ENCODE peak calls at places on chromosome 5, in nine cellular contexts. Z is coronary artery, Y is spleen, B is IMR-90, F is AG10803, T is retinal pigment epithelial cell, X is fibroblast of mammary gland, R is heart right ventricle, D is RWPE2. H is an unnamed sample.

GRCh38 chr5:150514708-150515211 is 6.8 kb downstream of the NDST1 start:
- DNase-seq in B (peak; percentile 54), R (no peak), D (no peak), T (no peak), Y (no peak), F (peak; percentile 42), X (peak; percentile 62), Z (no peak), H (no peak)

GRCh38 chr5:145495741-145496140 is 339.4 kb downstream of the PRELID2 start:
- DNase-seq in R (no peak), Z (no peak), B (peak; percentile 94), X (peak; percentile 98), D (no peak), T (peak; percentile 58), Y (no peak), F (peak; percentile 76), H (peak; percentile 66)

GRCh38 chr5:93378073-93378472 is 202.9 kb downstream of the NR2F1-AS1 start:
- DNase-seq in B (peak; percentile 95), Z (no peak), F (peak; percentile 44), T (peak; percentile 33), Y (no peak), D (no peak), R (no peak), X (peak; percentile 89), H (peak; percentile 73)

GRCh38 chr5:159619826-159620225 is 289.5 kb upstream of the IL12B start:
- DNase-seq in T (no peak), B (no peak), R (no peak), D (no peak), Z (no peak), F (peak; percentile 31), X (no peak), Y (no peak), H (no peak)

GRCh38 chr5:94900006-94900505 is 281.6 kb downstream of the SLF1 start:
- DNase-seq in Z (no peak), R (no peak), T (no peak), D (no peak), X (no peak), B (no peak), Y (no peak), F (no peak), H (no peak)

GRCh38 chr5:176644878-176645670 is 2.2 kb upstream of the TSPAN17 start:
- DNase-seq in D (no peak), F (no peak), R (no peak), Y (peak; percentile 77), X (no peak), Z (no peak), T (no peak), B (no peak), H (no peak)

GRCh38 chr5:33929925-33930690 is 6.1 kb upstream of the RXFP3 start:
- DNase-seq in R (no peak), Y (no peak), X (peak; percentile 46), B (no peak), F (peak; percentile 33), D (no peak), Z (no peak), T (no peak), H (peak; percentile 8)

GRCh38 chr5:39160576-39161213 is 58.7 kb downstream of the FYB1 start:
- DNase-seq in T (no peak), Z (no peak), D (no peak), X (no peak), R (no peak), B (no peak), Y (no peak), F (no peak), H (no peak)

GRCh38 chr5:127290019-127290945 is at the start of gene MEGF10:
- DNase-seq in D (no peak), T (no peak), X (peak; percentile 44), R (peak; percentile 35), F (peak; percentile 29), Y (no peak), B (peak; percentile 17), Z (no peak), H (peak; percentile 44)

GRCh38 chr5:56815657-56816545 is 552 bp downstream of the MAP3K1 start:
- DNase-seq in T (no peak), B (peak; percentile 32), Z (peak; percentile 73), X (peak; percentile 16), R (peak; percentile 34), Y (peak; percentile 93), D (no peak), F (peak; percentile 40), H (peak; percentile 45)

GRCh38 chr5:173772407-173773059 is 115.6 kb upstream of the CPEB4 start:
- DNase-seq in T (no peak), Y (no peak), D (no peak), Z (no peak), X (peak; percentile 48), F (no peak), B (peak; percentile 55), R (no peak), H (peak; percentile 37)

GRCh38 chr5:103808464-103809106 is 246.0 kb upstream of the NUDT12 start:
- DNase-seq in Z (no peak), T (no peak), Y (no peak), R (no peak), X (peak; percentile 45), D (no peak), F (peak; percentile 40), B (peak; percentile 50), H (peak; percentile 47)

GRCh38 chr5:120152472-120152871 is 311.6 kb upstream of the PRR16 start:
- DNase-seq in B (peak; percentile 95), T (peak; percentile 19), D (no peak), Z (no peak), Y (no peak), X (peak; percentile 90), F (peak; percentile 82), R (no peak), H (peak; percentile 81)

GRCh38 chr5:42944989-42945388 is 95.1 kb downstream of the ANXA2R start:
- DNase-seq in X (peak; percentile 94), Z (no peak), B (peak; percentile 96), T (peak; percentile 87), Y (no peak), R (no peak), F (peak; percentile 92), D (peak; percentile 84), H (peak; percentile 88)

GRCh38 chr5:82952326-82952725 is 124.9 kb downstream of the TMEM167A start:
- DNase-seq in B (peak; percentile 6), T (no peak), D (no peak), Z (no peak), Y (no peak), X (no peak), R (no peak), F (no peak), H (no peak)

GRCh38 chr5:122076669-122077450 is 1.2 kb downstream of the LOX start:
- DNase-seq in Y (peak; percentile 82), D (peak; percentile 83), Z (peak; percentile 91), F (peak; percentile 77), T (peak; percentile 44), R (peak; percentile 70), X (peak; percentile 76), B (peak; percentile 76), H (peak; percentile 86)

DNA sequence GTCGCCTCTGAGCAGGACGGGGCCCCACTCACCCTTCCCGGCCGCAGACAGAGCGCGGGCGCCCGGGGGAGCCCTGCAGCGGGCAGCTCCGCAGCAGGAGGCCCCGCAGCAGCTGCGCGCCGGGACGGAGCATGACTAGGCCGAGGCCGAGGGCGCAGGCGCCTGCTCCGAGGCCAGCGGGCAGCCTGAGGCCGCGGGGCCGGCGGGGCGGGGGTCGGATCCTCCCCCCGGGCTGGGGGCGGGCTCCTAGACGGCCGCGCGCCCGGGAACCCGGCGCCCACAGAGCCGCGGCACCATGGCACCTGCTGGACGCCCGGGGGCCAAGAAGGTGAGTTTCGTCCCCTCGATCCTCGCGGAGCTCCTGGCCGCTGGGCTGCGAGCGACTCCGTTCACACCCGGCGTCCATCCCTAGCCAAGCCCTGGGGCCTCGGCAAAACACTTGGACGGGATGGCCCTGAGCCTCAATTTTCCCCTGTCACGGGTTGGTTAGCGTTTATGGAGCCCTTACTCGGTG is at the start of the genes BHMT2 and DMGDH:
- DNase-seq in D (no peak), T (no peak), X (peak; percentile 54), R (peak; percentile 48), F (peak; percentile 53), Z (no peak), Y (no peak), B (peak; percentile 9), H (peak; percentile 33)
- H3K4me3 ChIP-seq in D (no peak within 1 kb of the TSS), T (peak within 1 kb of the TSS; percentile 44), X (peak within 1 kb of the TSS; percentile 45), R (peak within 1 kb of the TSS; percentile 50), F (peak within 1 kb of the TSS; percentile 53), Z (peak within 1 kb of the TSS; percentile 66), Y (no peak within 1 kb of the TSS), B (no peak within 1 kb of the TSS), H (peak within 1 kb of the TSS; percentile 45)

DNA sequence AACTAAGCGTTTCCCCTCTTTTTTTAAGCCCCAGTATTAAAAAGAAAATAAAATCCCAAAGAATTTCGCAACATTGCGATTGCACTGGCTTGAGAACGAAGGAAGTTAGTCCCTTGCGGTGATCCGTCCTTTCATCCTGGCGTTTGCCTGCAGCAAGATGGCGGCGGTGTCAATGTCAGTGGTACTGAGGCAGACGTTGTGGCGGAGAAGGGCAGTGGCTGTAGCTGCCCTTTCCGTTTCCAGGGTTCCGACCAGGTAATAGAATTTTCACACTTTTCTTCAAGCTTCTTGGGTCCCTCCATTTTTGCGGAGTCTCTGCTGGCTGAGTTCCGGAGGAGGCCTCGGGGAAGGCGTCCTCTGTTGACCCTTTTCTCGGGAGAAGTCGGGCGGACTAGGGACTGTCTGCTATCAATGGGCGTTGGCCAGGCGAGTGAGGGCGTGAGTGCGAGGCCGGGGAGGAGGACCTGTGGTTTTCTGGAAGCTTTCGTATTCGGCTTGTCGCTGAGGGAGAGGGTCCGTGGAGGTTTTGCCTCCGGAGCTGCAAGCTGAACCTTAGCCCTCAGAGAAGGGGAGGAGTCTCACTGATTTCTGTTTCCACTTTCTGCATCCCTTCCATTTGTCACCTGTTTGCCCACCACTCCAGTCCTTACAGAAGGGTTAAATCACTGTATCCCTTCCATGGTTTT is at the start of gene NDUFS4:
- DNase-seq in F (peak; percentile 92), T (peak; percentile 81), D (peak; percentile 89), X (peak; percentile 94), B (peak; percentile 95), Y (peak; percentile 90), Z (peak; percentile 81), R (peak; percentile 77), H (peak; percentile 93)
- TF ChIP-seq CTCF in F (no peak), T (no peak), D (no peak), X (no peak), B (peak; percentile 8), Y (no peak), Z (no peak), R (no peak), H (no peak)

GRCh38 chr5:123882946-123883345 is 371.0 kb downstream of the CSNK1G3 start:
- DNase-seq in Z (no peak), F (no peak), X (no peak), B (no peak), R (no peak), Y (no peak), D (no peak), T (no peak), H (peak; percentile 20)
- H3K4me3 ChIP-seq in Z (no peak overlapping the region), F (no peak overlapping the region), X (no peak overlapping the region), B (no peak overlapping the region), R (no peak overlapping the region), Y (no peak overlapping the region), D (no peak overlapping the region), T (no peak overlapping the region), H (no peak overlapping the region)

GRCh38 chr5:135174315-135175096 is 140.5 kb upstream of the PITX1 start:
- DNase-seq in Z (no peak), B (peak; percentile 24), Y (no peak), X (no peak), T (no peak), F (no peak), D (no peak), R (no peak), H (peak; percentile 29)
- TF ChIP-seq CTCF in Z (no peak), B (peak; percentile 32), Y (no peak), X (peak; percentile 19), T (peak; percentile 26), F (no peak), D (no peak), R (no peak), H (peak; percentile 46)